ENCODE peak calls at places on chromosome 22, in six cellular contexts. O, T, X, Q, A and M are unnamed samples.

GRCh38 chr22:18978506-18978905 is 42.4 kb upstream of the PRODH start:
- DNase-seq in O (no peak), T (no peak), X (no peak), Q (peak; percentile 73), A (no peak), M (no peak)

GRCh38 chr22:45969801-45970464 is 7.0 kb downstream of the WNT7B start:
- DNase-seq in O (no peak), T (no peak), X (no peak), Q (no peak), A (no peak), M (no peak)

GRCh38 chr22:38135133-38135706 is 24.7 kb upstream of the BAIAP2L2 start:
- DNase-seq in O (peak; percentile 81), T (peak; percentile 77), X (no peak), Q (peak; percentile 74), A (peak; percentile 94), M (no peak)

GRCh38 chr22:48144318-48144717 is 1381.9 kb downstream of the TBC1D22A start:
- DNase-seq in O (no peak), T (peak; percentile 70), X (no peak), Q (no peak), A (no peak), M (no peak)

GRCh38 chr22:30602049-30602448 is 4.9 kb upstream of the TCN2 start:
- DNase-seq in O (peak; percentile 53), T (no peak), X (no peak), Q (no peak), A (peak; percentile 28), M (peak; percentile 46)

GRCh38 chr22:40020956-40021355 is 26.2 kb downstream of the FAM83F start:
- DNase-seq in O (no peak), T (no peak), X (no peak), Q (no peak), A (no peak), M (no peak)

GRCh38 chr22:49825944-49826602 is 1.6 kb downstream of the BRD1 start:
- DNase-seq in O (peak; percentile 40), T (no peak), X (no peak), Q (no peak), A (peak; percentile 52), M (peak; percentile 67)

GRCh38 chr22:45083659-45084305 is 74.0 kb upstream of the PHF21B start:
- DNase-seq in O (peak; percentile 29), T (no peak), X (no peak), Q (no peak), A (peak; percentile 61), M (no peak)

GRCh38 chr22:40685406-40685805 is 6.1 kb downstream of the MCHR1 start:
- DNase-seq in O (no peak), T (no peak), X (no peak), Q (no peak), A (no peak), M (no peak)

GRCh38 chr22:43490311-43490710 is 78.5 kb downstream of the MPPED1 start:
- DNase-seq in O (no peak), T (no peak), X (no peak), Q (no peak), A (no peak), M (no peak)

GRCh38 chr22:38724926-38725571 is 19.3 kb downstream of the GTPBP1 start:
- DNase-seq in O (peak; percentile 42), T (no peak), X (no peak), Q (no peak), A (peak; percentile 44), M (peak; percentile 44)

GRCh38 chr22:41290262-41291221 is 4.6 kb upstream of the RANGAP1 start:
- DNase-seq in O (peak; percentile 84), T (no peak), X (no peak), Q (no peak), A (peak; percentile 97), M (no peak)

GRCh38 chr22:19290400-19291217 is 910 bp downstream of the CLTCL1 start:
- DNase-seq in O (no peak), T (peak; percentile 80), X (no peak), Q (no peak), A (peak; percentile 21), M (no peak)